ENCODE peak calls at places on chromosomes 11 and 22, in six cellular contexts. J is Peyer's patch, H is esophagus squamous epithelium, V is right lobe of liver, P is psoas muscle, L is endodermal cell. R is an unnamed sample.
A peak's percentile ranks its signal among the peaks of the same experiment; 100 is the strongest.

GRCh38 chr11:130916910-130917309 is 631 bp upstream of the SNX19 start:
- DNase-seq in P (no peak), H (no peak), V (no peak), J (no peak), L (no peak), R (no peak)

GRCh38 chr11:5476184-5476819 is 12.2 kb upstream of the OR52D1 start:
- DNase-seq in H (no peak), V (no peak), J (no peak), P (no peak), L (peak; percentile 79), R (no peak)

GRCh38 chr11:45961841-45962240 is 39.4 kb downstream of the LARGE2 start:
- DNase-seq in P (no peak), V (no peak), J (no peak), L (no peak), H (no peak), R (no peak)

GRCh38 chr11:13955971-13956421 is 6.5 kb upstream of the SPON1 start:
- DNase-seq in L (peak; percentile 85), V (peak; percentile 38), P (peak; percentile 55), J (no peak), H (no peak), R (peak; percentile 44)

GRCh38 chr11:393219-394033 is 583 bp upstream of the PKP3 start:
- DNase-seq in V (no peak), J (peak; percentile 78), L (no peak), H (no peak), P (no peak), R (no peak)

GRCh38 chr11:312092-312816 is 1.6 kb upstream of the IFITM1 start:
- DNase-seq in J (peak; percentile 43), L (peak; percentile 75), H (no peak), V (peak; percentile 30), P (peak; percentile 44), R (peak; percentile 41)

GRCh38 chr22:23121026-23121823 is 20.6 kb downstream of the RSPH14 start:
- DNase-seq in V (no peak), J (no peak), H (no peak), P (peak; percentile 22), L (no peak), R (peak; percentile 12)

GRCh38 chr22:29470159-29470855 is 9.7 kb upstream of the NEFH start:
- DNase-seq in L (peak; percentile 98), P (peak; percentile 82), H (no peak), J (peak; percentile 76), V (peak; percentile 54), R (peak; percentile 89)

GRCh38 chr11:69088676-69089146 is 40.0 kb downstream of the TPCN2 start:
- DNase-seq in L (peak; percentile 97), P (peak; percentile 72), V (peak; percentile 52), J (peak; percentile 65), H (no peak), R (peak; percentile 79)

GRCh38 chr11:117910525-117910924 is 18.7 kb downstream of the TMPRSS13 start:
- DNase-seq in J (peak; percentile 12), H (no peak), L (peak; percentile 61), V (no peak), P (peak; percentile 32), R (no peak)

GRCh38 chr11:85947431-85948272 is 92.5 kb downstream of the CCDC83 start:
- DNase-seq in V (no peak), L (no peak), J (no peak), P (no peak), H (no peak), R (no peak)

GRCh38 chr11:36215688-36216050 is 73.6 kb downstream of the COMMD9 start:
- DNase-seq in J (no peak), P (no peak), L (no peak), V (no peak), H (no peak), R (no peak)

GRCh38 chr11:95341246-95341645 is 110.2 kb upstream of the SESN3 start:
- DNase-seq in H (no peak), P (peak; percentile 51), J (no peak), L (no peak), V (no peak), R (no peak)

GRCh38 chr11:36540998-36541397 is 26.8 kb upstream of the RAG1 start:
- DNase-seq in P (no peak), H (no peak), L (peak; percentile 79), V (peak; percentile 30), J (peak; percentile 60), R (no peak)

GRCh38 chr11:35820614-35821013 is 123.2 kb upstream of the LDLRAD3 start:
- DNase-seq in H (no peak), P (no peak), V (no peak), J (no peak), L (no peak), R (no peak)

GRCh38 chr11:42762348-42762747 is 549.4 kb upstream of the API5 start:
- DNase-seq in H (no peak), P (no peak), L (no peak), V (no peak), J (no peak), R (no peak)

GRCh38 chr11:125570952-125571351 is 1.7 kb downstream of the EI24 start:
- DNase-seq in H (no peak), V (no peak), L (no peak), J (no peak), P (no peak), R (no peak)
- H3K4me3 ChIP-seq in H (no peak overlapping the region), V (peak overlapping the region; percentile 95), L (peak overlapping the region; percentile 98), J (no peak overlapping the region), P (peak overlapping the region; percentile 96), R (no peak overlapping the region)

DNA sequence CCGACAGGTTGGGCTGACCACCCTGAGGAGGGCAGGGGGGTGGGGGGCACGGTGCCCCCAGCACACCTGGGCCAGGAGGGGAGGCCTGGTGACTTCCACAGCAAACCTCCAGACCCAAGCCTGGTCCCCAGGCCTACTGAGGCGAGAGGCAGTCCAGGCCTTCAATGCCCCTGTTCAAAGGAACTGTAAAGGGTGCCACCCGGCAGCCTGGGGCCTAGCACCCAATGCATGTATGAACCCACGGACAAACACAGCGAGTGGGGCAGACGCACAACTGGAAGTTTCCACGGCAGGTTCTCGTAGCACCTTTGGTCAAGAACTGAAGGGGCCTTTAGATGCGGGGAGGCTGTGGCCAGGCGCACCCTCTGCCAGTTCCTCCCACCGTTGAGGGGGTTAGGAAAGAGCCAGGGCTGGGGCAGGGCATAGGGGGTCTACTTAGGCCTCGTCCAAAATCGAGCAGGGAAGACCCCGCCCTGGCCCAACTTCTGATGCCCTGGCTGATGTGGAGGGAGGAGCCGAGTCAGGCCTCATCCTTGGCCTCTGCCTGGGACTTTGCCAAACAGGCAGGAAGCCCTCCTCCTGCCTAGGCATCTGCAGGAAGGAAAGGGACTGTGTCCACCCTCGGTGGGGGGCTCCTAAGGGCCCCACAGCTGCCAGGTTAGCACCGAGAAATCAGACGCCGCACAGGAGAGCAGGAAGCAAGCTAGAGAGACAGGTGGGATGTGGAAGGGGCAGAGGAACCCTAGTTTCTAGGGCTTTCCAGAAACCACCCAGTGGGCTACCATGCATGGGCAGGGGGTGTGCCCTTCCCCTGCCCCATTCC is 6.6 kb downstream of the CBX6 start:
- DNase-seq in J (no peak), L (peak; percentile 47), H (no peak), V (peak; percentile 11), P (peak; percentile 42), R (no peak)
- H3K4me1 ChIP-seq in J (no peaks in the 10 kb centered on the region), L (no peaks in the 10 kb centered on the region), H (peaks cover 52% of the 10 kb centered on the region), V (no peaks in the 10 kb centered on the region), P (peaks cover 15% of the 10 kb centered on the region), R (peaks cover 18% of the 10 kb centered on the region)

GRCh38 chr11:33994937-33995336 is 56.6 kb upstream of the CAPRIN1 start:
- DNase-seq in H (no peak), V (no peak), L (no peak), J (no peak), P (no peak), R (no peak)

GRCh38 chr11:33999393-33999792 is 52.1 kb upstream of the CAPRIN1 start:
- DNase-seq in P (no peak), J (no peak), V (no peak), L (no peak), H (no peak), R (no peak)

GRCh38 chr11:34002420-34002819 is 49.1 kb upstream of the CAPRIN1 start:
- DNase-seq in V (no peak), P (no peak), L (no peak), J (no peak), H (no peak), R (no peak)

GRCh38 chr11:33996498-33997454 is 54.8 kb upstream of the CAPRIN1 start:
- DNase-seq in L (peak; percentile 92), P (peak; percentile 64), V (peak; percentile 52), H (peak; percentile 8), J (peak; percentile 59), R (peak; percentile 53)

DNA sequence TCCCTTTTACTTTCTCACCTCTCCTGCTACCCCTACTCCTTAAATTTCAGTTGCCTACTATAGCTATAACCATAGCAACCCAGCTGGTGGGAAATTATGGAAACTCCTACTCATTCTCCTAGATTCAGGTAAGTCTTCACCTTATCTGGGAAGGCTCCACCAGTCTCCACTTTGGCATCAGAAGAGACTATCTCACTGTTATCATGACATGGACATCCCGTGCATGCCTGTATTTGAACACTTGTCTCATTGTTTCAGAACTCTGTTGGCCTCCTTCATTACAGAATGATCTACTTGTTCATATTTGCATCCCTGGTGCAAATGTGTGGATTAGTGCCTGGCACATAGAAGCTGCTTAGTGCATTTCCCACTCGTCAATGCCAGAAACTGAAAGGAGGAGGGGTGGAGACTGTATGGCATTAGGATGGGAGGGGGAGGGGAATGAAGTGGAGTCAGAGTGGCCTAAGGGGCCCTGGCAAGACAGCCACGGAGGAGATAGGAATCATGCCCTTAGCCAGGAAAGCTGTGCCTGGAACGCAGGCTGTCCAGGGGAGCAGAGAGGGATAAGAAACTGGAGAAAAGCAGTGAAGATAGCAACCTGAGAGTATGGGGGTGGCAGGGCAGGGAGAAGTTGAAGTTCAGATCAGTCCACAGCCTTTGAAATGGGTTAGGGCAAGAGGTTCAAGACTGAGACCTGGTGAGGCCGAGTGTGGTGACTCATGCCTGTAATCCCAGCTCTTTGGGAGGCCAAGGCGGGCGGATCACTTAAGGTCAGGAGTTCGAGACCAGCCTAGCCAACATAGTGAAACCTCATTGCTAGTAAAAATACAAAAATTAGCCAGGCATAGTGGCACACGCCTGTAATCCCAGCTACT is 53.8 kb upstream of the CAPRIN1 start:
- DNase-seq in H (no peak), J (no peak), L (peak; percentile 45), V (no peak), P (no peak), R (no peak)
- H3K4me3 ChIP-seq in H (peak overlapping the region; percentile 44), J (no peak overlapping the region), L (no peak overlapping the region), V (no peak overlapping the region), P (no peak overlapping the region), R (no peak overlapping the region)

GRCh38 chr22:46083383-46084350 is 66.7 kb upstream of the PPARA start:
- DNase-seq in H (no peak), V (peak; percentile 11), P (peak; percentile 51), J (peak; percentile 50), L (no peak), R (peak; percentile 56)

GRCh38 chr22:46082633-46083032 is 67.7 kb upstream of the PPARA start:
- DNase-seq in V (no peak), L (no peak), P (no peak), J (no peak), H (no peak), R (no peak)

GRCh38 chr22:46085831-46086576 is 64.3 kb upstream of the PPARA start:
- DNase-seq in P (peak; percentile 92), J (peak; percentile 92), H (no peak), V (peak; percentile 54), L (no peak), R (peak; percentile 88)

GRCh38 chr22:46084943-46085830 is 65.1 kb upstream of the PPARA start:
- DNase-seq in H (no peak), V (peak; percentile 86), L (no peak), J (peak; percentile 69), P (peak; percentile 94), R (peak; percentile 96)

DNA sequence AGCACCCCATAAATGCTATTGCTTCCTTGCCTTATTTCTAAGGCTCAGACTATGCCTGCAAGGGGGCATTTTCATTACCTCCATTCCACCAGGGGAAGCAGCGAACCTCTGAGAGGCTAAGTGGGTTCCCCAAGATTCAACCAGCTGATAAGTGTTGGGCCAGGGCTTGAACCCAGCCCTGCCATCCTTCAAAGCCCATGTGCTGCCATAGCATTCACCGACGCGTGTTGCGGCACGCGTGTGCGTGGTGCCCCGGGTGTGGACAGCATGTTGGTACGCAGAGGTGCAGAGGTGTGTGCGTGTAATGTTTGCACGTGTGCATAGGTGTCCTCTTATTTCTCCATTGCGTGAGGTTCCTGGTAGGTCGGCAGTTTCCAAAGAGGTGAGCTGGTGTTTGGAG is 66.0 kb upstream of the PPARA start:
- DNase-seq in P (peak; percentile 45), H (no peak), J (no peak), V (no peak), L (no peak), R (peak; percentile 22)
- H3K4me1 ChIP-seq in P (peaks cover 80% of the 10 kb centered on the region), H (peaks cover 83% of the 10 kb centered on the region), J (peaks cover 16% of the 10 kb centered on the region), V (peaks cover 5% of the 10 kb centered on the region), L (no peaks in the 10 kb centered on the region), R (peaks cover 30% of the 10 kb centered on the region)

R was measured in right cardiac atrium.